ENCODE peak calls at places on chromosomes 5 and 9, in seven cellular contexts. W is T-helper 9 cell, A is WERI-Rb-1, N is esophagus squamous epithelium, H is colonic mucosa, O is cardiac muscle cell, F is GM03348. S is an unnamed sample.

GRCh38 chr5:126267435-126267834 is 155.8 kb upstream of the GRAMD2B start:
- DNase-seq in W (no peak), A (no peak), F (no peak), H (peak; percentile 22), N (no peak), O (no peak), S (no peak)

GRCh38 chr9:98361645-98362044 is 106.2 kb upstream of the TBC1D2 start:
- DNase-seq in N (no peak), W (no peak), O (no peak), F (no peak), A (no peak), H (no peak), S (no peak)

GRCh38 chr5:100794218-100794617 is 108.9 kb downstream of the ST8SIA4 start:
- DNase-seq in H (no peak), W (no peak), N (no peak), O (no peak), F (no peak), A (no peak), S (no peak)

GRCh38 chr9:108691614-108692013 is 164.2 kb downstream of the ACTL7B start:
- DNase-seq in H (peak; percentile 82), W (no peak), F (no peak), N (no peak), O (no peak), A (no peak), S (no peak)

GRCh38 chr5:75756991-75757390 is 39.8 kb upstream of the POC5 start:
- DNase-seq in O (no peak), A (no peak), H (no peak), W (no peak), N (no peak), F (no peak), S (no peak)

GRCh38 chr5:36844305-36844704 is 32.3 kb upstream of the NIPBL start:
- DNase-seq in H (no peak), A (no peak), O (no peak), W (no peak), F (no peak), N (no peak), S (no peak)

GRCh38 chr5:39072915-39073758 is 1.1 kb downstream of the RICTOR start:
- DNase-seq in F (no peak), W (peak; percentile 44), H (peak; percentile 74), N (no peak), A (peak; percentile 37), O (peak; percentile 50), S (peak; percentile 46)

GRCh38 chr5:34818717-34819116 is 20.2 kb upstream of the TTC23L start:
- DNase-seq in F (no peak), A (no peak), H (no peak), N (no peak), O (no peak), W (no peak), S (no peak)

GRCh38 chr9:34992376-34992951 is 2.9 kb downstream of the DNAJB5 start:
- DNase-seq in F (peak; percentile 79), N (no peak), H (no peak), O (no peak), A (peak; percentile 34), W (no peak), S (peak; percentile 83)

GRCh38 chr5:176806137-176806536 is 4.2 kb upstream of the UNC5A start:
- DNase-seq in A (no peak), W (no peak), F (no peak), N (no peak), H (no peak), O (peak; percentile 79), S (no peak)

GRCh38 chr5:177328545-177329231 is 17.0 kb upstream of the MXD3 start:
- DNase-seq in N (no peak), A (no peak), W (no peak), H (no peak), F (no peak), O (no peak), S (no peak)

GRCh38 chr9:123996731-123997421 is 14.7 kb upstream of the LHX2 start:
- DNase-seq in N (no peak), O (no peak), F (no peak), H (no peak), W (no peak), A (no peak), S (no peak)

GRCh38 chr5:98064118-98064517 is 709.3 kb upstream of the RGMB start:
- DNase-seq in N (no peak), O (no peak), A (no peak), F (no peak), W (no peak), H (no peak), S (no peak)

GRCh38 chr9:37914701-37915358 is 10.9 kb upstream of the SLC25A51 start:
- DNase-seq in N (no peak), A (no peak), F (no peak), O (no peak), H (no peak), W (no peak), S (no peak)

GRCh38 chr5:179232091-179232490 is 113.2 kb downstream of the ADAMTS2 start:
- DNase-seq in F (no peak), H (no peak), W (no peak), A (no peak), O (no peak), N (no peak), S (no peak)

GRCh38 chr9:127091526-127091925 is 30.9 kb downstream of the ANGPTL2 start:
- DNase-seq in A (no peak), W (no peak), N (no peak), O (no peak), F (no peak), H (no peak), S (no peak)

GRCh38 chr5:138911441-138911840 is 36.3 kb upstream of the LRRTM2 start:
- DNase-seq in O (no peak), A (no peak), W (no peak), F (peak; percentile 50), H (no peak), N (no peak), S (peak; percentile 31)

GRCh38 chr9:130990362-130991226 is 18.4 kb upstream of the LAMC3 start:
- DNase-seq in F (no peak), A (no peak), H (no peak), N (no peak), O (peak; percentile 29), W (no peak), S (no peak)

GRCh38 chr5:36252722-36253340 is 11.1 kb upstream of the NADK2 start:
- DNase-seq in F (peak; percentile 8), A (no peak), H (no peak), N (no peak), O (no peak), W (no peak), S (no peak)

GRCh38 chr9:27019589-27019988 is 14.1 kb upstream of the LRRC19 start:
- DNase-seq in N (no peak), F (no peak), A (no peak), H (no peak), W (no peak), O (no peak), S (no peak)

GRCh38 chr5:1078851-1079250 is 33.0 kb downstream of the SLC12A7 start:
- DNase-seq in F (no peak), O (no peak), H (no peak), W (no peak), A (no peak), N (no peak), S (no peak)

GRCh38 chr9:103471241-103471640 is 476.1 kb downstream of the CYLC2 start:
- DNase-seq in H (no peak), F (no peak), W (no peak), O (no peak), A (no peak), N (no peak), S (no peak)

GRCh38 chr5:33595303-33595702 is 154.5 kb downstream of the TARS1 start:
- DNase-seq in O (no peak), H (no peak), A (no peak), N (no peak), F (no peak), W (no peak), S (no peak)

GRCh38 chr5:172721455-172722308 is 49.3 kb downstream of the DUSP1 start:
- DNase-seq in N (no peak), H (no peak), A (no peak), F (peak; percentile 32), W (no peak), O (no peak), S (no peak)

S was measured in hepatic stellate cell.